ENCODE peak calls at places on chromosomes 4 and X, in seven cellular contexts. One of them, this sample, is unnamed.

GRCh38 chrX:140141444-140142029 is 176.2 kb upstream of the CXorf66 start:
- DNase-seq in mesothelial cell of epicardium: no peak
- DNase-seq in CD8-positive, alpha-beta memory T cell: no peak
- DNase-seq in NCI-H2081: peak
- DNase-seq in hepatocyte: peak
- DNase-seq in ELR: peak
- DNase-seq in AG09319: no peak
- DNase-seq in this sample: no peak

GRCh38 chr4:149987330-149987751 is 90.9 kb upstream of the DCLK2 start:
- DNase-seq in mesothelial cell of epicardium: no peak
- DNase-seq in CD8-positive, alpha-beta memory T cell: no peak
- DNase-seq in NCI-H2081: peak
- DNase-seq in hepatocyte: peak
- DNase-seq in ELR: no peak
- DNase-seq in AG09319: no peak
- DNase-seq in this sample: no peak

GRCh38 chr4:15317246-15317645 is 110.6 kb upstream of the C1QTNF7 start:
- DNase-seq in mesothelial cell of epicardium: no peak
- DNase-seq in CD8-positive, alpha-beta memory T cell: no peak
- DNase-seq in NCI-H2081: no peak
- DNase-seq in hepatocyte: no peak
- DNase-seq in ELR: no peak
- DNase-seq in AG09319: no peak
- DNase-seq in this sample: no peak

GRCh38 chrX:153245288-153245731 is 66.2 kb downstream of the MAGEA1 start:
- DNase-seq in mesothelial cell of epicardium: no peak
- DNase-seq in CD8-positive, alpha-beta memory T cell: no peak
- DNase-seq in NCI-H2081: no peak
- DNase-seq in hepatocyte: peak
- DNase-seq in ELR: peak
- DNase-seq in AG09319: no peak
- DNase-seq in this sample: peak

GRCh38 chr4:7195138-7195510 is 2.8 kb downstream of the SORCS2 start:
- DNase-seq in mesothelial cell of epicardium: no peak
- DNase-seq in CD8-positive, alpha-beta memory T cell: no peak
- DNase-seq in NCI-H2081: no peak
- DNase-seq in hepatocyte: no peak
- DNase-seq in ELR: no peak
- DNase-seq in AG09319: no peak
- DNase-seq in this sample: no peak

GRCh38 chr4:1731180-1731579 is 9.9 kb downstream of the TACC3 start:
- DNase-seq in mesothelial cell of epicardium: no peak
- DNase-seq in CD8-positive, alpha-beta memory T cell: no peak
- DNase-seq in NCI-H2081: no peak
- DNase-seq in hepatocyte: no peak
- DNase-seq in ELR: peak
- DNase-seq in AG09319: no peak
- DNase-seq in this sample: no peak

GRCh38 chr4:22483551-22483981 is 32.3 kb downstream of the ADGRA3 start:
- DNase-seq in mesothelial cell of epicardium: no peak
- DNase-seq in CD8-positive, alpha-beta memory T cell: no peak
- DNase-seq in NCI-H2081: no peak
- DNase-seq in hepatocyte: no peak
- DNase-seq in ELR: peak
- DNase-seq in AG09319: peak
- DNase-seq in this sample: no peak

GRCh38 chr4:152676052-152676854 is 3.5 kb downstream of the TMEM154 start:
- DNase-seq in mesothelial cell of epicardium: no peak
- DNase-seq in CD8-positive, alpha-beta memory T cell: no peak
- DNase-seq in NCI-H2081: no peak
- DNase-seq in hepatocyte: no peak
- DNase-seq in ELR: no peak
- DNase-seq in AG09319: no peak
- DNase-seq in this sample: no peak

GRCh38 chr4:87130985-87131753 is 89.2 kb downstream of the KLHL8 start:
- DNase-seq in mesothelial cell of epicardium: no peak
- DNase-seq in CD8-positive, alpha-beta memory T cell: no peak
- DNase-seq in NCI-H2081: no peak
- DNase-seq in hepatocyte: no peak
- DNase-seq in ELR: no peak
- DNase-seq in AG09319: no peak
- DNase-seq in this sample: no peak

GRCh38 chr4:110484767-110485166 is 8.8 kb downstream of the ENPEP start:
- DNase-seq in mesothelial cell of epicardium: no peak
- DNase-seq in CD8-positive, alpha-beta memory T cell: no peak
- DNase-seq in NCI-H2081: no peak
- DNase-seq in hepatocyte: peak
- DNase-seq in ELR: peak
- DNase-seq in AG09319: peak
- DNase-seq in this sample: no peak

GRCh38 chr4:125573368-125573767 is 258.6 kb downstream of the FAT4 start:
- DNase-seq in mesothelial cell of epicardium: no peak
- DNase-seq in CD8-positive, alpha-beta memory T cell: no peak
- DNase-seq in NCI-H2081: no peak
- DNase-seq in hepatocyte: no peak
- DNase-seq in ELR: no peak
- DNase-seq in AG09319: no peak
- DNase-seq in this sample: no peak

GRCh38 chr4:31674313-31674947 is 954.3 kb downstream of the PCDH7 start:
- DNase-seq in mesothelial cell of epicardium: no peak
- DNase-seq in CD8-positive, alpha-beta memory T cell: no peak
- DNase-seq in NCI-H2081: no peak
- DNase-seq in hepatocyte: peak
- DNase-seq in ELR: peak
- DNase-seq in AG09319: no peak
- DNase-seq in this sample: no peak

GRCh38 chr4:168608771-168609170 is 111.9 kb downstream of the PALLD start:
- DNase-seq in mesothelial cell of epicardium: no peak
- DNase-seq in CD8-positive, alpha-beta memory T cell: no peak
- DNase-seq in NCI-H2081: no peak
- DNase-seq in hepatocyte: no peak
- DNase-seq in ELR: no peak
- DNase-seq in AG09319: no peak
- DNase-seq in this sample: no peak

GRCh38 chr4:2068198-2068470 is 9.0 kb downstream of the NAT8L start:
- DNase-seq in mesothelial cell of epicardium: no peak
- DNase-seq in CD8-positive, alpha-beta memory T cell: peak
- DNase-seq in NCI-H2081: no peak
- DNase-seq in hepatocyte: no peak
- DNase-seq in ELR: no peak
- DNase-seq in AG09319: no peak
- DNase-seq in this sample: no peak

GRCh38 chrX:124994404-124994803 is 325.3 kb upstream of the TEX13C start:
- DNase-seq in mesothelial cell of epicardium: no peak
- DNase-seq in CD8-positive, alpha-beta memory T cell: no peak
- DNase-seq in NCI-H2081: no peak
- DNase-seq in hepatocyte: no peak
- DNase-seq in ELR: no peak
- DNase-seq in AG09319: no peak
- DNase-seq in this sample: no peak

GRCh38 chrX:75522565-75523411 is at the start of gene ZDHHC15:
- DNase-seq in mesothelial cell of epicardium: no peak
- DNase-seq in CD8-positive, alpha-beta memory T cell: peak
- DNase-seq in NCI-H2081: peak
- DNase-seq in hepatocyte: peak
- DNase-seq in ELR: no peak
- DNase-seq in AG09319: no peak
- DNase-seq in this sample: no peak

GRCh38 chrX:113892401-113892800 is 691.5 kb upstream of the HTR2C start:
- DNase-seq in mesothelial cell of epicardium: no peak
- DNase-seq in CD8-positive, alpha-beta memory T cell: no peak
- DNase-seq in NCI-H2081: no peak
- DNase-seq in hepatocyte: peak
- DNase-seq in ELR: no peak
- DNase-seq in AG09319: no peak
- DNase-seq in this sample: no peak

GRCh38 chr4:152488246-152488645 is 47.6 kb downstream of the FBXW7 start:
- DNase-seq in mesothelial cell of epicardium: no peak
- DNase-seq in CD8-positive, alpha-beta memory T cell: no peak
- DNase-seq in NCI-H2081: no peak
- DNase-seq in hepatocyte: no peak
- DNase-seq in ELR: no peak
- DNase-seq in AG09319: no peak
- DNase-seq in this sample: no peak

GRCh38 chrX:96182366-96182765 is 502.3 kb upstream of the DIAPH2 start:
- DNase-seq in mesothelial cell of epicardium: no peak
- DNase-seq in CD8-positive, alpha-beta memory T cell: no peak
- DNase-seq in NCI-H2081: peak
- DNase-seq in hepatocyte: peak
- DNase-seq in ELR: peak
- DNase-seq in AG09319: no peak
- DNase-seq in this sample: no peak

GRCh38 chr4:11214281-11214680 is 214.4 kb downstream of the HS3ST1 start:
- DNase-seq in mesothelial cell of epicardium: no peak
- DNase-seq in CD8-positive, alpha-beta memory T cell: no peak
- DNase-seq in NCI-H2081: no peak
- DNase-seq in hepatocyte: peak
- DNase-seq in ELR: no peak
- DNase-seq in AG09319: no peak
- DNase-seq in this sample: no peak

GRCh38 chrX:19893722-19894121 is 6.3 kb upstream of the SH3KBP1 start:
- DNase-seq in mesothelial cell of epicardium: no peak
- DNase-seq in CD8-positive, alpha-beta memory T cell: no peak
- DNase-seq in NCI-H2081: no peak
- DNase-seq in hepatocyte: no peak
- DNase-seq in ELR: peak
- DNase-seq in AG09319: no peak
- DNase-seq in this sample: peak

GRCh38 chr4:19497692-19498091 is 754.0 kb upstream of the SLIT2 start:
- DNase-seq in mesothelial cell of epicardium: no peak
- DNase-seq in CD8-positive, alpha-beta memory T cell: no peak
- DNase-seq in NCI-H2081: no peak
- DNase-seq in hepatocyte: no peak
- DNase-seq in ELR: no peak
- DNase-seq in AG09319: no peak
- DNase-seq in this sample: no peak

GRCh38 chr4:72076562-72076961 is 44.8 kb downstream of the NPFFR2 start:
- DNase-seq in mesothelial cell of epicardium: no peak
- DNase-seq in CD8-positive, alpha-beta memory T cell: no peak
- DNase-seq in NCI-H2081: no peak
- DNase-seq in hepatocyte: no peak
- DNase-seq in ELR: peak
- DNase-seq in AG09319: no peak
- DNase-seq in this sample: no peak

GRCh38 chrX:132612990-132613564 is 124.2 kb upstream of the MBNL3 start:
- DNase-seq in mesothelial cell of epicardium: peak
- DNase-seq in CD8-positive, alpha-beta memory T cell: peak
- DNase-seq in NCI-H2081: peak
- DNase-seq in hepatocyte: peak
- DNase-seq in ELR: peak
- DNase-seq in AG09319: no peak
- DNase-seq in this sample: no peak

GRCh38 chr4:112735474-112735951 is 98.6 kb downstream of the LARP7 start:
- DNase-seq in mesothelial cell of epicardium: no peak
- DNase-seq in CD8-positive, alpha-beta memory T cell: no peak
- DNase-seq in NCI-H2081: no peak
- DNase-seq in hepatocyte: no peak
- DNase-seq in ELR: peak
- DNase-seq in AG09319: no peak
- DNase-seq in this sample: no peak

GRCh38 chrX:663841-664240 is 33.2 kb downstream of the SHOX start:
- DNase-seq in mesothelial cell of epicardium: no peak
- DNase-seq in CD8-positive, alpha-beta memory T cell: no peak
- DNase-seq in NCI-H2081: no peak
- DNase-seq in hepatocyte: no peak
- DNase-seq in ELR: no peak
- DNase-seq in AG09319: no peak
- DNase-seq in this sample: no peak

GRCh38 chr4:101977096-101977495 is 186.6 kb downstream of the BANK1 start:
- DNase-seq in mesothelial cell of epicardium: no peak
- DNase-seq in CD8-positive, alpha-beta memory T cell: no peak
- DNase-seq in NCI-H2081: no peak
- DNase-seq in hepatocyte: peak
- DNase-seq in ELR: peak
- DNase-seq in AG09319: peak
- DNase-seq in this sample: no peak

GRCh38 chrX:153551135-153551534 is 33.7 kb downstream of the ATP2B3 start:
- DNase-seq in mesothelial cell of epicardium: no peak
- DNase-seq in CD8-positive, alpha-beta memory T cell: no peak
- DNase-seq in NCI-H2081: no peak
- DNase-seq in hepatocyte: no peak
- DNase-seq in ELR: peak
- DNase-seq in AG09319: no peak
- DNase-seq in this sample: no peak

GRCh38 chr4:145034727-145035211 is 63.2 kb downstream of the ANAPC10 start:
- DNase-seq in mesothelial cell of epicardium: no peak
- DNase-seq in CD8-positive, alpha-beta memory T cell: no peak
- DNase-seq in NCI-H2081: no peak
- DNase-seq in hepatocyte: peak
- DNase-seq in ELR: peak
- DNase-seq in AG09319: peak
- DNase-seq in this sample: no peak